ENCODE peak calls at places on chromosomes 6 and 20, in ten cellular contexts. U is left ventricle myocardium inferior, M is astrocyte, R is GM23338, E is IMR-90, D is cardiac muscle cell, W is mucosa of descending colon, J is heart left ventricle, Y is endodermal cell, Q is ascending aorta. Z is an unnamed sample. For H3K4me1, the result is how much of the 10 kb centered on the place peaks cover.

GRCh38 chr6:24419526-24419925 is 16.8 kb downstream of the MRS2 start:
- DNase-seq in U (no peak), M (peak), R (no peak), E (peak), D (no peak), W (no peak), J (no peak), Y (no peak), Q (no peak), Z (no peak)

GRCh38 chr6:148831531-148831930 is 84.7 kb downstream of the UST start:
- DNase-seq in U (no peak), M (peak), R (no peak), E (peak), D (no peak), W (no peak), J (no peak), Y (no peak), Q (no peak), Z (no peak)

GRCh38 chr6:11149551-11149950 is 38.0 kb upstream of the ERVFRD-1 start:
- DNase-seq in U (no peak), M (no peak), R (no peak), E (no peak), D (no peak), W (no peak), J (no peak), Y (no peak), Q (no peak), Z (no peak)

GRCh38 chr6:24396764-24397163 is 6.0 kb upstream of the MRS2 start:
- DNase-seq in U (no peak), M (no peak), R (no peak), E (no peak), D (no peak), W (no peak), J (no peak), Y (no peak), Q (no peak), Z (no peak)

GRCh38 chr6:31977816-31978431 is 3.9 kb upstream of the C4A start:
- DNase-seq in U (no peak), M (no peak), R (no peak), E (no peak), D (no peak), W (no peak), J (no peak), Y (no peak), Q (no peak), Z (no peak)

GRCh38 chr6:168208854-168209253 is 110.7 kb downstream of the DACT2 start:
- DNase-seq in U (no peak), M (no peak), R (peak), E (no peak), D (peak), W (no peak), J (no peak), Y (peak), Q (no peak), Z (no peak)

GRCh38 chr6:29516108-29516507 is 28.4 kb upstream of the MAS1L start:
- DNase-seq in U (no peak), M (peak), R (no peak), E (peak), D (no peak), W (no peak), J (no peak), Y (peak), Q (no peak), Z (no peak)

GRCh38 chr6:38522322-38522721 is 117.4 kb downstream of the BTBD9 start:
- DNase-seq in U (no peak), M (peak), R (no peak), E (peak), D (no peak), W (no peak), J (peak), Y (no peak), Q (no peak), Z (no peak)

GRCh38 chr20:6765469-6766058 is 1.9 kb upstream of the BMP2 start:
- DNase-seq in U (no peak), M (peak), R (peak), E (peak), D (peak), W (no peak), J (no peak), Y (no peak), Q (no peak), Z (no peak)

GRCh38 chr6:10485406-10485805 is 35.7 kb upstream of the GCNT2 start:
- DNase-seq in U (no peak), M (no peak), R (no peak), E (no peak), D (no peak), W (no peak), J (no peak), Y (no peak), Q (no peak), Z (no peak)

GRCh38 chr6:63094947-63095346 is 116.3 kb upstream of the FKBP1C start:
- DNase-seq in U (no peak), M (no peak), R (no peak), E (no peak), D (no peak), W (no peak), J (no peak), Y (no peak), Q (no peak), Z (no peak)

GRCh38 chr6:125273965-125274364 is 27.8 kb downstream of the HDDC2 start:
- DNase-seq in U (no peak), M (peak), R (no peak), E (peak), D (no peak), W (peak), J (no peak), Y (no peak), Q (no peak), Z (no peak)

GRCh38 chr6:169592558-169592957 is 109.3 kb downstream of the WDR27 start:
- DNase-seq in U (no peak), M (peak), R (no peak), E (peak), D (no peak), W (no peak), J (no peak), Y (no peak), Q (no peak), Z (no peak)

GRCh38 chr20:63125893-63126601 is 89.9 kb downstream of the YTHDF1 start:
- DNase-seq in U (peak), M (no peak), R (no peak), E (no peak), D (no peak), W (peak), J (no peak), Y (peak), Q (peak), Z (no peak)

GRCh38 chr20:50821257-50821921 is 26.5 kb downstream of the BCAS4 start:
- DNase-seq in U (no peak), M (no peak), R (no peak), E (no peak), D (no peak), W (no peak), J (no peak), Y (no peak), Q (no peak), Z (no peak)
- H3K4me3 ChIP-seq in U (no peak), M (no peak), R (no peak), E (no peak), D (no peak), W (no peak), J (no peak), Y (no peak), Q (no peak), Z (no peak)

DNA sequence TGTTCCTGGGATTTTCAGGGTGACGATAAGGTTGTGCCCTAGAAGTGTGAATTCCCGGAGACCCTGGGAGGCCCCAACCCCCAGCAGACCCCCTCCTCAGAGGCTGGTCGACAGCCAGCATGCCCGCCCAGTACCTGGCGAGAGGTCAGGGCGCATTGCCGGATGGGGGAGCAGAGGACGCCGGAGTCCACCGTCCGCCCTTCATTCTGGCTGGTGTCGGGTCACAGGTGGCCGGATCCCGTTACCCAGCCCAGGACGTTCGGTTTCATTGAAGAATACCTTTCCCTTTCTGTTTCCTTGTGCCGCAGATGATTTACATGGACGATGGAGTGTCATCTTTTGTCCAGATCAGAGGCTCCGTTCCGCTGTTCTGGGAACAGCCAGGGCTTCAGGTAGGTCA is 61.3 kb downstream of the SYNJ2 start:
- DNase-seq in U (peak), M (no peak), R (no peak), E (no peak), D (no peak), W (peak), J (no peak), Y (no peak), Q (no peak), Z (peak)
- H3K4me1 ChIP-seq in U (half or more), M (half or more), R (under half), E (under half), D (under half), W (under half), J (under half), Y (under half), Q (under half), Z (under half)

GRCh38 chr6:139126255-139126654 is 8.6 kb upstream of the HECA start:
- DNase-seq in U (no peak), M (peak), R (no peak), E (peak), D (no peak), W (no peak), J (no peak), Y (no peak), Q (no peak), Z (no peak)
- H3K4me3 ChIP-seq in U (no peak), M (no peak), R (no peak), E (no peak), D (no peak), W (no peak), J (no peak), Y (no peak), Q (no peak), Z (no peak)

GRCh38 chr20:10632681-10633509 is 40.9 kb downstream of the JAG1 start:
- DNase-seq in U (no peak), M (no peak), R (no peak), E (no peak), D (no peak), W (no peak), J (no peak), Y (no peak), Q (no peak), Z (no peak)
- H3K4me1 ChIP-seq in U (half or more), M (under half), R (half or more), E (under half), D (under half), W (under half), J (under half), Y (under half), Q (under half), Z (under half)

GRCh38 chr6:50851269-50851847 is 32.7 kb downstream of the TFAP2B start:
- DNase-seq in U (no peak), M (no peak), R (no peak), E (no peak), D (peak), W (no peak), J (no peak), Y (no peak), Q (no peak), Z (no peak)
- H3K4me3 ChIP-seq in U (no peak), M (no peak), R (peak), E (no peak), D (peak), W (no peak), J (no peak), Y (peak), Q (no peak), Z (no peak)